ENCODE peak calls at places on chromosome 7, in ten cellular contexts. J is spleen, H is mammary epithelial cell, A is PC-3, M is breast epithelium, V is right cardiac atrium, Y is thoracic aorta, W is GM23248, L is heart left ventricle, K is mesendoderm. T is an unnamed sample.

GRCh38 chr7:47970750-47971149 is 8.7 kb downstream of the HUS1 start:
- DNase-seq in J (no peak), Y (no peak), M (no peak), L (no peak), W (no peak), A (no peak), H (no peak), K (no peak), V (no peak), T (no peak)

GRCh38 chr7:120370954-120371353 is 98.0 kb downstream of the KCND2 start:
- DNase-seq in K (no peak), Y (no peak), L (no peak), H (no peak), J (no peak), W (no peak), V (no peak), A (no peak), M (no peak), T (no peak)

GRCh38 chr7:80186721-80187120 is 52.1 kb downstream of the GNAI1 start:
- DNase-seq in M (no peak), H (no peak), W (no peak), V (no peak), A (no peak), J (no peak), L (no peak), Y (no peak), K (no peak), T (no peak)

GRCh38 chr7:130445008-130445407 is 4.2 kb upstream of the CEP41 start:
- DNase-seq in W (no peak), K (peak; percentile 23), H (no peak), J (no peak), V (no peak), L (no peak), A (no peak), M (no peak), Y (no peak), T (no peak)

GRCh38 chr7:90988523-90988922 is 275.7 kb upstream of the FZD1 start:
- DNase-seq in L (peak; percentile 22), J (no peak), Y (no peak), A (no peak), W (no peak), H (no peak), V (peak; percentile 14), M (no peak), K (no peak), T (no peak)

GRCh38 chr7:46385662-46386309 is 464.7 kb upstream of the IGFBP3 start:
- DNase-seq in J (no peak), M (no peak), H (peak; percentile 82), W (peak; percentile 95), V (no peak), A (peak; percentile 94), Y (no peak), K (no peak), L (no peak), T (no peak)

GRCh38 chr7:64181586-64181985 is 25.4 kb upstream of the ZNF735 start:
- DNase-seq in W (no peak), K (no peak), L (no peak), Y (no peak), J (no peak), H (no peak), V (no peak), A (no peak), M (no peak), T (no peak)

GRCh38 chr7:5344342-5344741 is 61.6 kb downstream of the SLC29A4 start:
- DNase-seq in M (no peak), H (no peak), V (no peak), Y (no peak), K (no peak), W (no peak), A (no peak), J (no peak), L (no peak), T (no peak)

GRCh38 chr7:139840776-139841175 is 11.7 kb downstream of the TBXAS1 start:
- DNase-seq in M (no peak), K (no peak), V (no peak), A (no peak), L (no peak), H (no peak), Y (no peak), J (no peak), W (no peak), T (no peak)

GRCh38 chr7:112358456-112358855 is 91.8 kb upstream of the IFRD1 start:
- DNase-seq in L (no peak), M (no peak), H (peak; percentile 61), V (no peak), Y (no peak), A (peak; percentile 6), J (no peak), W (no peak), K (no peak), T (no peak)

GRCh38 chr7:92589056-92589455 is 1.1 kb downstream of the FAM133B start:
- DNase-seq in Y (no peak), H (no peak), L (no peak), M (no peak), K (no peak), J (no peak), V (no peak), W (peak; percentile 21), A (no peak), T (no peak)

GRCh38 chr7:95594185-95594584 is 2.1 kb downstream of the PDK4 start:
- DNase-seq in A (no peak), L (no peak), Y (no peak), H (no peak), K (no peak), J (no peak), M (no peak), V (no peak), W (no peak), T (no peak)

GRCh38 chr7:95590387-95591248 is 5.7 kb downstream of the PDK4 start:
- DNase-seq in M (no peak), A (no peak), J (no peak), L (no peak), Y (no peak), H (no peak), K (no peak), V (no peak), W (no peak), T (no peak)

GRCh38 chr7:95592570-95592969 is 3.7 kb downstream of the PDK4 start:
- DNase-seq in W (no peak), A (no peak), H (no peak), Y (no peak), V (no peak), L (no peak), K (no peak), M (no peak), J (no peak), T (no peak)

GRCh38 chr7:95595825-95596182 is 512 bp downstream of the PDK4 start:
- DNase-seq in H (no peak), J (no peak), W (peak; percentile 34), K (no peak), A (no peak), M (no peak), L (peak; percentile 25), V (no peak), Y (no peak), T (no peak)

DNA sequence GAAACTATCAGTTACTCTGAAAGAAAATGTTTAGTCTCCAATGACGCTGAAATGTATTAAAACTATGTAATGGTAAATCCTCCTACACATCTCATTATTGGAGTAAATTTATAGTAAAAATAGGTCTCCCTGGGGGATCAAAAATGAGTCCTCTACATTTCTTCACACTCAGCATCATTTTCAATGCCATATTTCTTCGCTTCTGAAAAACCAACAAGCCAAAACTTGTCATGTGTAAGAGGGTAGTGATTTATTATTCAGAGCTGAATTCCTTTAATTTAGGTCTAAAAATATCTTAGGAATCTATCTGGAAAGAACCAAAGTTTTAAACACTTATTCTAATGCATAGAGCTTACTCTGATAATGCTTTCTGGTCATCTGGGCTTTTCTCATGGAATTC is 3.0 kb downstream of the PDK4 start:
- DNase-seq in L (no peak), Y (no peak), W (no peak), A (no peak), M (no peak), H (no peak), V (no peak), J (no peak), K (no peak), T (no peak)
- H3K4me3 ChIP-seq in L (peak overlapping the region; percentile 84), Y (peak overlapping the region; percentile 90), W (no peak overlapping the region), A (no peak overlapping the region), M (peak overlapping the region; percentile 87), H (no peak overlapping the region), V (peak overlapping the region; percentile 90), J (peak overlapping the region; percentile 81), K (no peak overlapping the region), T (peak overlapping the region; percentile 78)

DNA sequence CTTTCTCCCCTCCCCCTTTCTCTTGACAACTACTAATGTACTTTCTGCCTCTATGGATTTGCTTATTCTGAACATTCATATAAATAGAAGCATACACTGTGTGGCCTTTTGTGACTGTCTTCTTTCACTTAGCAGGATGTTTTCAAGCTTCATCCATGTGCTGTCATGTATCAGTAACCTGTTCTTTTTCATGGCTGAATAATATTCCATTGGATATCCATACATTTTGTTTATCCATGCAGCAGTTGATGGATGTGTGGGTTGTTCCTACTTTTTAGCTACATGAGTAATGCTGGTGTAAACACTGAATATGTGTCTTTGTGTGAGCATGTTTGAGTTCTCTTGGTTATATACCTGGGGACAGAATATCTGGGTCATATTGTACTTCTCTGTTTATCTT is 107.6 kb downstream of the TRRAP start:
- DNase-seq in K (no peak), W (no peak), Y (no peak), J (no peak), M (no peak), H (no peak), A (no peak), V (no peak), L (no peak), T (no peak)
- H3K27ac ChIP-seq in K (no peak overlapping the region), W (no peak overlapping the region), Y (no peak overlapping the region), J (no peak overlapping the region), M (no peak overlapping the region), H (no peak overlapping the region), A (no peak overlapping the region), V (no peak overlapping the region), L (no peak overlapping the region), T (no peak overlapping the region)

GRCh38 chr7:38217672-38218071 is 39.6 kb downstream of the STARD3NL start:
- DNase-seq in W (no peak), K (no peak), Y (no peak), L (no peak), A (no peak), H (peak; percentile 9), M (no peak), V (no peak), J (no peak), T (no peak)
- H3K27me3 ChIP-seq in W (no peaks in the 10 kb centered on the region), K (no peaks in the 10 kb centered on the region), Y (no peaks in the 10 kb centered on the region), L (no peaks in the 10 kb centered on the region), A (no peaks in the 10 kb centered on the region), H (no peaks in the 10 kb centered on the region), M (no peaks in the 10 kb centered on the region), V (no peaks in the 10 kb centered on the region), J (no peaks in the 10 kb centered on the region), T (no peaks in the 10 kb centered on the region)

DNA sequence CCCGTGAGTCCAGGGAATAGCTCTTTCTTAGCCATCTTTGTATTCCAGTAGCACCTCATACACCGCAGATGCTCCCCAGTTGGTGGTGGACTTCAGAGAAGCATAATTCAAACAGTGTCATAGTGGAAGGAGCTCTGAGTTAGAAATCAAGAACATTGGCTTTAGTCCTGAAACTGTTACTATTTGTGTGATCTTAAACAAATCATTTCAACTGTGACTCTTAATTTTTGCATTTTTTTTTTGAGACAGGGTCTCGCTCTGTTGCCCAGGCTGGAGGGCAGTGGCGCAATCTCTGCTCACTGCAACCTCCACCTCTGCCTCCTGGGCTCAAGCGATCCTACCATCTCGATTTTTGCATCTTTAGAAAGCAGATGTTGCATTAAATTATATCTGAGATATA is 1.8 kb downstream of the BPGM start:
- DNase-seq in K (no peak), L (no peak), H (no peak), W (no peak), M (no peak), V (no peak), A (no peak), Y (no peak), J (no peak), T (no peak)
- H3K4me3 ChIP-seq in K (no peak overlapping the region), L (no peak overlapping the region), H (no peak overlapping the region), W (peak overlapping the region; percentile 88), M (no peak overlapping the region), V (no peak overlapping the region), A (no peak overlapping the region), Y (no peak overlapping the region), J (peak overlapping the region; percentile 75), T (no peak overlapping the region)